ENCODE peak calls at places on chromosomes 2 and 18, in four cellular contexts. M is GM18507, N is GM10248, O is NAMALWA. L is an unnamed sample.

GRCh38 chr2:44184106-44184505 is 15.4 kb downstream of the PPM1B start:
- DNase-seq in M (no peak), N (peak), O (no peak), L (no peak)

GRCh38 chr2:238658820-238659219 is 189.1 kb upstream of the TWIST2 start:
- DNase-seq in M (no peak), N (no peak), O (no peak), L (no peak)

GRCh38 chr2:227204452-227204851 is 40.0 kb downstream of the COL4A3 start:
- DNase-seq in M (no peak), N (no peak), O (no peak), L (no peak)

GRCh38 chr2:158507679-158508078 is 50.9 kb downstream of the PKP4 start:
- DNase-seq in M (no peak), N (no peak), O (no peak), L (no peak)

GRCh38 chr2:105615352-105615751 is 129.4 kb upstream of the NCK2 start:
- DNase-seq in M (no peak), N (no peak), O (no peak), L (no peak)

GRCh38 chr18:44716697-44717163 is 36.0 kb downstream of the SETBP1 start:
- DNase-seq in M (no peak), N (no peak), O (no peak), L (no peak)

GRCh38 chr2:30282721-30283120 is 51.4 kb downstream of the LBH start:
- DNase-seq in M (no peak), N (no peak), O (no peak), L (no peak)

GRCh38 chr2:110172506-110172905 is 32.3 kb downstream of the NPHP1 start:
- DNase-seq in M (no peak), N (no peak), O (no peak), L (no peak)

GRCh38 chr2:120516323-120517314 is 170.7 kb downstream of the INHBB start:
- DNase-seq in M (no peak), N (no peak), O (no peak), L (no peak)

GRCh38 chr2:72148975-72149555 is 1.4 kb upstream of the CYP26B1 start:
- DNase-seq in M (no peak), N (peak), O (no peak), L (peak)

GRCh38 chr2:48442610-48443360 is 87.2 kb upstream of the STON1 start:
- DNase-seq in M (no peak), N (no peak), O (no peak), L (no peak)

GRCh38 chr2:72981516-72981915 is 64.2 kb downstream of the EMX1 start:
- DNase-seq in M (no peak), N (no peak), O (no peak), L (no peak)

GRCh38 chr2:67752964-67753363 is 309.8 kb downstream of the C1D start:
- DNase-seq in M (no peak), N (no peak), O (no peak), L (no peak)

GRCh38 chr2:98835831-98836385 is 100.1 kb downstream of the CRACDL start:
- DNase-seq in M (no peak), N (no peak), O (no peak), L (no peak)

GRCh38 chr2:55922488-55922887 is 1.1 kb downstream of the EFEMP1 start:
- DNase-seq in M (no peak), N (no peak), O (no peak), L (peak)

GRCh38 chr2:35343135-35343534 is 1012.4 kb upstream of the CRIM1 start:
- DNase-seq in M (no peak), N (no peak), O (peak), L (no peak)

GRCh38 chr2:127347734-127348392 is 39.9 kb downstream of the MAP3K2 start:
- DNase-seq in M (no peak), N (peak), O (no peak), L (no peak)